ENCODE peak calls at places on chromosomes 3 and 15, in six cellular contexts. A is AG10803, C is HL-60, J is psoas muscle, R is neural progenitor cell, M is fibroblast of lung. Q is an unnamed sample.

GRCh38 chr3:104588442-104588841 is 778.3 kb upstream of the ALCAM start:
- DNase-seq in A (no peak), M (no peak), J (no peak), R (no peak), C (no peak), Q (no peak)

GRCh38 chr15:58066042-58066867 is 744 bp upstream of the ALDH1A2 start:
- DNase-seq in M (peak; percentile 43), C (peak; percentile 38), R (peak; percentile 86), J (peak; percentile 82), A (peak; percentile 29), Q (peak; percentile 23)

GRCh38 chr3:42755681-42756578 is 17.1 kb downstream of the CCDC13 start:
- DNase-seq in J (no peak), R (peak; percentile 79), M (peak; percentile 59), C (peak; percentile 55), A (peak; percentile 35), Q (no peak)

GRCh38 chr3:33006081-33006480 is 54.6 kb downstream of the CCR4 start:
- DNase-seq in R (peak; percentile 56), C (no peak), A (no peak), M (no peak), J (no peak), Q (no peak)

GRCh38 chr3:71728632-71729342 is 3.6 kb upstream of the EIF4E3 start:
- DNase-seq in A (no peak), C (no peak), M (no peak), R (peak; percentile 92), J (no peak), Q (no peak)

GRCh38 chr3:11254876-11255275 is 17.3 kb upstream of the ATG7 start:
- DNase-seq in A (no peak), M (no peak), C (no peak), R (no peak), J (no peak), Q (no peak)

GRCh38 chr3:14375192-14375591 is 27.2 kb upstream of the SLC6A6 start:
- DNase-seq in A (no peak), C (no peak), R (no peak), J (no peak), M (no peak), Q (no peak)

GRCh38 chr3:73624363-73625123 is at the start of gene PDZRN3:
- DNase-seq in J (peak; percentile 78), C (no peak), M (peak; percentile 75), R (peak; percentile 89), A (peak; percentile 84), Q (peak; percentile 43)

GRCh38 chr3:101857279-101857678 is 8.0 kb downstream of the NFKBIZ start:
- DNase-seq in C (no peak), J (no peak), R (no peak), A (no peak), M (no peak), Q (no peak)

GRCh38 chr3:183613366-183614293 is 21.8 kb upstream of the KLHL24 start:
- DNase-seq in R (no peak), C (no peak), A (peak; percentile 26), M (no peak), J (no peak), Q (no peak)
- TF ChIP-seq CTCF in R (no peak), C (no peak), A (no peak), M (no peak), J (no peak), Q (no peak)

DNA sequence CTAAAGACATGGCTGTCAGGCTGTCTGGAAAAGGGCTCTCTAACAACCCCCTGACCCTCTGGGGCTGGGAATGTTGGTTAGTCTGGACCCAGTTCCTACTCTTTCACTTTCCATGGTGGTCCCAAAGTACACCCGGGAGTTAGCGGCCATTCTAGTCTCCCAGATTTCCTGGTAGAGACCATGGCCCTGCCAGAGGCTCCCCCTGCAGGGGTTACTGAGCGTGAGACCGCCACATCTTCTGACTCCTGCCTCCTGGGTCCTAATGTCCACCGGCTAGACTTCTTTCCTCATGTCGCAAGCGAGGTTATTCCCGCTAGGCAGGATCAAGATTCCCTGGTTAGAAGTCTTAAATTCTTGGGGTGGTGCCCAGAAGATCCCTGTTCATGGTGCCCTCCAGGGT is 540.0 kb upstream of the ROBO1 start:
- DNase-seq in R (no peak), M (no peak), C (no peak), J (no peak), A (no peak), Q (no peak)
- TF ChIP-seq CTCF in R (no peak), M (no peak), C (no peak), J (no peak), A (no peak), Q (no peak)

GRCh38 chr3:187593347-187593850 is 76.8 kb downstream of the SST start:
- DNase-seq in C (no peak), J (no peak), M (no peak), A (no peak), R (no peak), Q (no peak)

GRCh38 chr3:187591051-187591450 is 79.1 kb downstream of the SST start:
- DNase-seq in C (no peak), M (no peak), J (no peak), A (no peak), R (peak; percentile 31), Q (no peak)

DNA sequence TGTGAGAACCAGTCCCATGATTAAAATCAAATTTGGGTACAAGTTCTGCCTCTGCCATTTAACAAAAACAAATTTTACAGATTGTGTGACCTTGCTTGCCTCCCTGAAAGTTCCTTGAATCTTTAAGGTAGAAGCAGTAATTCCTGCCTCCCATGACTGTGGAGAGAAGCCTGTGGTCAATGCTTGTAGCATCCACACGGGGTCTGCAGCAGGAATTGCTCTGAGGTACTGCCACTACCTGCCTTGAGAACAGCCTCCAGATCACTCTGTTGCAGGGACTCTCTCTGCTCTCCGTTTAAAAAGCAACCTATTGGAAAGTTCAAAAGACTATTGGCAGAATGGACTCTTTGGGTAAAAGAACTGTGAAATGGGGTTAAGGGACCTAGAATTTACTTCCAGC is 75.9 kb downstream of the SST start:
- DNase-seq in J (no peak), C (no peak), R (peak; percentile 25), M (no peak), A (no peak), Q (no peak)
- TF ChIP-seq CTCF in J (no peak), C (no peak), R (peak; percentile 8), M (no peak), A (no peak), Q (no peak)

GRCh38 chr3:185221203-185221602 is 32.6 kb downstream of the EHHADH start:
- DNase-seq in R (no peak), M (no peak), C (no peak), A (no peak), J (no peak), Q (no peak)

GRCh38 chr3:185210621-185211157 is 43.2 kb downstream of the EHHADH start:
- DNase-seq in R (peak; percentile 39), A (no peak), M (no peak), C (no peak), J (no peak), Q (peak; percentile 21)

GRCh38 chr3:185216587-185216918 is 37.3 kb downstream of the EHHADH start:
- DNase-seq in M (no peak), C (no peak), A (no peak), J (no peak), R (no peak), Q (no peak)

GRCh38 chr3:185215873-185216586 is 37.8 kb downstream of the EHHADH start:
- DNase-seq in A (peak; percentile 16), C (no peak), J (no peak), M (peak; percentile 42), R (no peak), Q (no peak)
- TF ChIP-seq CTCF in A (peak; percentile 63), C (peak; percentile 32), J (peak; percentile 49), M (peak; percentile 33), R (peak; percentile 66), Q (peak; percentile 77)

GRCh38 chr3:62255758-62256157 is 117.6 kb downstream of the FEZF2 start:
- DNase-seq in R (no peak), M (no peak), A (no peak), J (no peak), C (no peak), Q (no peak)

GRCh38 chr3:62249855-62250543 is 123.4 kb downstream of the FEZF2 start:
- DNase-seq in C (no peak), M (no peak), A (no peak), J (no peak), R (no peak), Q (no peak)

GRCh38 chr3:62248831-62249776 is 124.2 kb downstream of the FEZF2 start:
- DNase-seq in R (no peak), M (no peak), A (no peak), J (no peak), C (no peak), Q (no peak)

GRCh38 chr3:62246985-62247384 is 126.4 kb downstream of the FEZF2 start:
- DNase-seq in C (no peak), J (no peak), M (no peak), A (no peak), R (no peak), Q (no peak)

DNA sequence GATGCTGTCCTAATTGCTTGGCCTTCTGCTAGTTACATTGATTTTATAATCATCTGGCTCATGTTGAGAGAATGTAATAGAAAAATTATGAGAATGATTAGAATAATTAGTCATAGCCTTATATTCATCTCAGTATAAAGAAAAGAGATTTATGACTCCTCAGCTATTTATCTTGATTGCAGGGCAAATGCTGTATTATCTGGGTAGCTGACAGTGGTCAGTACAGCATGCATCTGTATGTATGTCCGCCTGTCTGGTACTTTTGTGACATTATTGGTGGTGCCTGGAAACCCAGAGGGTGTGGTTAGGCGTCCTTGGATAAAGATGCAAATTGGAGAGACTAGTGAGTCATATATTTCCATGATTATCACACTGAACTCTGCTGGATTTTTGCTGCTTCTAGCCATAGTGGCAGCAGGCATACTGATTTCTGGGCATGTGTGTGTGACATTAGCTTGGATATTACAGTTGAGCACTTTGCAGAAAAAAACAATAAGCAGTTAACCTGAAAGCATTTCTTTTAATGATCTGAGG is 120.7 kb downstream of the FEZF2 start:
- DNase-seq in M (peak; percentile 21), J (no peak), R (no peak), C (no peak), A (no peak), Q (no peak)
- TF ChIP-seq CTCF in M (no peak), J (no peak), R (no peak), C (no peak), A (no peak), Q (no peak)

GRCh38 chr15:75696854-75697259 is 15.8 kb downstream of the CSPG4 start:
- DNase-seq in A (no peak), C (no peak), J (no peak), M (no peak), R (no peak), Q (no peak)
- TF ChIP-seq CTCF in A (no peak), C (no peak), J (no peak), M (no peak), R (no peak), Q (no peak)

DNA sequence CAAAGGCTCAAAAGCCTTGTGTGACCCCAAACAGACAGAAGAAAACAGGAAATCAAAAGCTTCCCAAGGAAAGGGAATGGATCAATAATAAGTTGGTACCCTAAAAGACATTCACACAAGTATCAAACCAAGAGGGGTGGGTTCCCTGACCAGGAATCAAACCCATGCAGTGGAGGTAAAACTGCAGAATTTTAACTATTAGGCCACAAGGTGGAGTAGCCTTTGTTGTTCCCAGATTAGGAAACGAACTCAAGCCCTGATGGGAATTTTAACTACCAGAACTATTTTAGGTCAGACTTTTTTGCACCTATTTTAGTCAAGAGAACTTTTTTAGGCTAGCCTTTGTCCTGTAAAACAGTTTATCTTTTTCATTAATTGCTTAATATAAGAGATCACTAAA is 31.4 kb downstream of the SETMAR start:
- DNase-seq in A (no peak), R (no peak), C (no peak), J (no peak), M (no peak), Q (no peak)
- TF ChIP-seq CTCF in A (peak; percentile 15), R (peak; percentile 27), C (no peak), J (no peak), M (no peak), Q (no peak)

GRCh38 chr3:52299815-52300611 is 12.4 kb downstream of the GLYCTK start:
- DNase-seq in C (peak; percentile 79), M (no peak), A (no peak), R (peak; percentile 62), J (no peak), Q (no peak)
- TF ChIP-seq CTCF in C (peak; percentile 22), M (no peak), A (peak; percentile 31), R (peak; percentile 11), J (no peak), Q (peak; percentile 14)

Q was measured in D721Med.